ENCODE peak calls at places on chromosomes 1 and 21, in five cellular contexts. One of them, this sample, is unnamed.

GRCh38 chr1:172826096-172826741 is 167.3 kb downstream of the FASLG start:
- DNase-seq in ovary: peak; percentile 19
- DNase-seq in neuronal stem cell: no peak
- DNase-seq in right atrium auricular region: no peak
- DNase-seq in IMR-90: peak; percentile 95
- DNase-seq in this sample: no peak

GRCh38 chr21:16579538-16579937 is 849.8 kb downstream of the USP25 start:
- DNase-seq in ovary: no peak
- DNase-seq in neuronal stem cell: no peak
- DNase-seq in right atrium auricular region: no peak
- DNase-seq in IMR-90: peak; percentile 53
- DNase-seq in this sample: no peak

GRCh38 chr1:204507317-204508105 is 8.7 kb upstream of the MDM4 start:
- DNase-seq in ovary: peak; percentile 28
- DNase-seq in neuronal stem cell: peak; percentile 48
- DNase-seq in right atrium auricular region: no peak
- DNase-seq in IMR-90: peak; percentile 22
- DNase-seq in this sample: peak; percentile 51

GRCh38 chr1:208158640-208159541 is 85.3 kb downstream of the PLXNA2 start:
- DNase-seq in ovary: no peak
- DNase-seq in neuronal stem cell: no peak
- DNase-seq in right atrium auricular region: no peak
- DNase-seq in IMR-90: no peak
- DNase-seq in this sample: no peak

GRCh38 chr1:31216016-31216415 is 23.7 kb downstream of the NKAIN1 start:
- DNase-seq in ovary: peak; percentile 25
- DNase-seq in neuronal stem cell: no peak
- DNase-seq in right atrium auricular region: no peak
- DNase-seq in IMR-90: peak; percentile 17
- DNase-seq in this sample: peak; percentile 33

GRCh38 chr1:77536813-77537212 is 145.6 kb downstream of the ZZZ3 start:
- DNase-seq in ovary: no peak
- DNase-seq in neuronal stem cell: no peak
- DNase-seq in right atrium auricular region: no peak
- DNase-seq in IMR-90: peak; percentile 98
- DNase-seq in this sample: no peak

GRCh38 chr1:65065535-65066378 is 82.2 kb upstream of the AK4 start:
- DNase-seq in ovary: peak; percentile 35
- DNase-seq in neuronal stem cell: peak; percentile 27
- DNase-seq in right atrium auricular region: no peak
- DNase-seq in IMR-90: no peak
- DNase-seq in this sample: peak; percentile 59

GRCh38 chr1:162200096-162200847 is 130.8 kb downstream of the NOS1AP start:
- DNase-seq in ovary: no peak
- DNase-seq in neuronal stem cell: no peak
- DNase-seq in right atrium auricular region: no peak
- DNase-seq in IMR-90: no peak
- DNase-seq in this sample: no peak

GRCh38 chr1:231923461-231924132 is 297.0 kb downstream of the DISC1 start:
- DNase-seq in ovary: no peak
- DNase-seq in neuronal stem cell: no peak
- DNase-seq in right atrium auricular region: no peak
- DNase-seq in IMR-90: peak; percentile 47
- DNase-seq in this sample: no peak
- H3K27ac ChIP-seq in ovary: no peak overlapping the region
- H3K27ac ChIP-seq in neuronal stem cell: no peak overlapping the region
- H3K27ac ChIP-seq in right atrium auricular region: peak overlapping the region; percentile 26
- H3K27ac ChIP-seq in IMR-90: no peak overlapping the region
- H3K27ac ChIP-seq in this sample: no peak overlapping the region

GRCh38 chr1:37484325-37485051 is 10.1 kb downstream of the ZC3H12A start:
- DNase-seq in ovary: no peak
- DNase-seq in neuronal stem cell: no peak
- DNase-seq in right atrium auricular region: no peak
- DNase-seq in IMR-90: no peak
- DNase-seq in this sample: no peak

GRCh38 chr1:37483785-37484184 is 9.4 kb downstream of the ZC3H12A start:
- DNase-seq in ovary: no peak
- DNase-seq in neuronal stem cell: no peak
- DNase-seq in right atrium auricular region: no peak
- DNase-seq in IMR-90: no peak
- DNase-seq in this sample: no peak

GRCh38 chr1:37482004-37482785 is 7.8 kb downstream of the ZC3H12A start:
- DNase-seq in ovary: no peak
- DNase-seq in neuronal stem cell: no peak
- DNase-seq in right atrium auricular region: peak; percentile 53
- DNase-seq in IMR-90: no peak
- DNase-seq in this sample: no peak

GRCh38 chr1:37481289-37482003 is 7.1 kb downstream of the ZC3H12A start:
- DNase-seq in ovary: no peak
- DNase-seq in neuronal stem cell: no peak
- DNase-seq in right atrium auricular region: peak; percentile 58
- DNase-seq in IMR-90: no peak
- DNase-seq in this sample: no peak

DNA sequence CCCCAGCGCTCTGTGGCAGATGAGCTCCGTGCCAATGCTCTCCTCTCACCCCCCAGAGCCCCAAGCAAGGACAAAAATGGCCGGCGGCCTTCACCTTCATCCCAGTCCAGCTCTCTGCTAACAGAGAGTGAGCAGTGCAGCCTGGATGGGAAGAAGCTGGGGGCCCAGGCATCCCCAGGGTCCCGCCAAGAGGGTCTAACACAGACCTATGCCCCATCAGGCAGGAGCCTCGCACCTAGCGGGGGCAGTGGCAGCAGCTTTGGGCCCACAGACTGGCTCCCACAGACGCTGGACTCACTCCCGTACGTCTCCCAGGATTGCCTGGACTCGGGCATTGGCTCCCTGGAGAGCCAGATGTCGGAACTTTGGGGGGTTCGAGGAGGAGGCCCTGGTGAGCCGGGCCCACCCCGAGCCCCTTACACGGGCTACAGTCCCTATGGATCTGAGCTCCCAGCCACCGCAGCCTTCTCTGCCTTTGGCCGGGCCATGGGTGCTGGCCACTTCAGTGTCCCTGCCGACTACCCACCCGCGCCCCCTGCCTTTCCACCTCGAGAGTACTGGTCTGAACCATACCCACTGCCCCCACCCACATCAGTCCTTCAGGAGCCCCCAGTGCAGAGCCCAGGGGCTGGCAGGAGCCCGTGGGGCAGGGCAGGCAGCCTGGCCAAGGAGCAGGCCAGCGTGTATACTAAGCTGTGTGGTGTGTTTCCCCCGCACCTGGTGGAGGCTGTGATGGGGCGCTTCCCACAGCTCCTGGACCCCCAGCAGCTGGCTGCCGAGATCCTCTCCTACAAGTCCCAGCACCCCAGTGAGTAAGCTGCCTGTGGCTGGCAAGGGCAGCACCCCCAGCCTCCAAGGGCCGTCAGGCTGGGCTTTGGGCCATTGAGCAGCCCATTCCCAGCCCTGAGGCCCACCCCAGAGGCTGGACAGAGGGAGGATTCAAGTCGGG is 8.7 kb downstream of the ZC3H12A start:
- DNase-seq in ovary: no peak
- DNase-seq in neuronal stem cell: no peak
- DNase-seq in right atrium auricular region: peak; percentile 56
- DNase-seq in IMR-90: no peak
- DNase-seq in this sample: peak; percentile 41
- H3K4me1 ChIP-seq in ovary: peaks cover 12% of the 10 kb centered on the region
- H3K4me1 ChIP-seq in neuronal stem cell: peaks cover 9% of the 10 kb centered on the region
- H3K4me1 ChIP-seq in right atrium auricular region: peaks cover 62% of the 10 kb centered on the region
- H3K4me1 ChIP-seq in IMR-90: peaks cover 40% of the 10 kb centered on the region
- H3K4me1 ChIP-seq in this sample: peaks cover 42% of the 10 kb centered on the region

GRCh38 chr1:167681024-167681423 is 40.8 kb upstream of the MPZL1 start:
- DNase-seq in ovary: no peak
- DNase-seq in neuronal stem cell: no peak
- DNase-seq in right atrium auricular region: no peak
- DNase-seq in IMR-90: no peak
- DNase-seq in this sample: no peak
- H3K27ac ChIP-seq in ovary: no peak overlapping the region
- H3K27ac ChIP-seq in neuronal stem cell: no peak overlapping the region
- H3K27ac ChIP-seq in right atrium auricular region: peak overlapping the region; percentile 82
- H3K27ac ChIP-seq in IMR-90: no peak overlapping the region
- H3K27ac ChIP-seq in this sample: no peak overlapping the region

GRCh38 chr1:159775716-159776115 is 5.0 kb upstream of the DUSP23 start:
- DNase-seq in ovary: no peak
- DNase-seq in neuronal stem cell: no peak
- DNase-seq in right atrium auricular region: no peak
- DNase-seq in IMR-90: no peak
- DNase-seq in this sample: no peak

GRCh38 chr1:159781992-159782391 is 1.2 kb downstream of the DUSP23 start:
- DNase-seq in ovary: no peak
- DNase-seq in neuronal stem cell: no peak
- DNase-seq in right atrium auricular region: no peak
- DNase-seq in IMR-90: no peak
- DNase-seq in this sample: no peak

GRCh38 chr1:159778266-159778665 is 2.5 kb upstream of the DUSP23 start:
- DNase-seq in ovary: no peak
- DNase-seq in neuronal stem cell: no peak
- DNase-seq in right atrium auricular region: no peak
- DNase-seq in IMR-90: no peak
- DNase-seq in this sample: no peak

GRCh38 chr1:159780583-159781582 is at the start of gene DUSP23:
- DNase-seq in ovary: peak; percentile 98
- DNase-seq in neuronal stem cell: peak; percentile 95
- DNase-seq in right atrium auricular region: peak; percentile 98
- DNase-seq in IMR-90: peak; percentile 96
- DNase-seq in this sample: peak; percentile 99

DNA sequence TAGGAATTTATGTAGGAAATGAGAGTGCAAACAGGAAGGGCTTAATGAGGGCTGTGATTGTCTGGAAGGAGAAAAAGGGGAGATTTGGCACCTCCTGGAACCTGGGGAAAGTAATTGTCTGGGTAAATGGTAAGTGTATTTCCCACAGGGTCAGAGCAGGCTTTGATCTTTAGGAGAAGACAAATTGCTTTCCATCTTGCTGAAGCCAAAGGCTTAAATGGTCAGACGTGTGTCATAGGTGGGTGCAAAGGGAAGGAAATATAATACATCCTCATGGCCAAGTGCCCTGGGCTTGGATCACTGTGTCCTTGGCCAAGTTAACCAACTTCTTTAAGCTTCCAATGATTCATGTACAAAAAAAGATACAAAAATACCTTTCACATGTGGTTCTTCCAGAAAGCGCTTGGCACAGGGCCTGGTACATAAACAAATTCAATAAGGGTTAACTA is 1.3 kb upstream of the DUSP23 start:
- DNase-seq in ovary: peak; percentile 30
- DNase-seq in neuronal stem cell: no peak
- DNase-seq in right atrium auricular region: no peak
- DNase-seq in IMR-90: peak; percentile 46
- DNase-seq in this sample: no peak
- H3K4me1 ChIP-seq in ovary: no peaks in the 10 kb centered on the region
- H3K4me1 ChIP-seq in neuronal stem cell: no peaks in the 10 kb centered on the region
- H3K4me1 ChIP-seq in right atrium auricular region: peaks cover 21% of the 10 kb centered on the region
- H3K4me1 ChIP-seq in IMR-90: no peaks in the 10 kb centered on the region
- H3K4me1 ChIP-seq in this sample: no peaks in the 10 kb centered on the region

GRCh38 chr1:15786581-15786980 is 20.9 kb downstream of the UQCRHL start:
- DNase-seq in ovary: no peak
- DNase-seq in neuronal stem cell: no peak
- DNase-seq in right atrium auricular region: peak; percentile 68
- DNase-seq in IMR-90: peak; percentile 18
- DNase-seq in this sample: no peak

GRCh38 chr1:15785683-15786082 is 21.8 kb downstream of the UQCRHL start:
- DNase-seq in ovary: no peak
- DNase-seq in neuronal stem cell: no peak
- DNase-seq in right atrium auricular region: no peak
- DNase-seq in IMR-90: no peak
- DNase-seq in this sample: no peak

GRCh38 chr1:15788624-15789301 is 18.7 kb downstream of the UQCRHL start:
- DNase-seq in ovary: no peak
- DNase-seq in neuronal stem cell: no peak
- DNase-seq in right atrium auricular region: no peak
- DNase-seq in IMR-90: peak; percentile 75
- DNase-seq in this sample: no peak
- H3K27ac ChIP-seq in ovary: no peak overlapping the region
- H3K27ac ChIP-seq in neuronal stem cell: no peak overlapping the region
- H3K27ac ChIP-seq in right atrium auricular region: no peak overlapping the region
- H3K27ac ChIP-seq in IMR-90: no peak overlapping the region
- H3K27ac ChIP-seq in this sample: no peak overlapping the region

GRCh38 chr1:231395051-231395995 is 26.8 kb downstream of the EGLN1 start:
- DNase-seq in ovary: no peak
- DNase-seq in neuronal stem cell: no peak
- DNase-seq in right atrium auricular region: peak; percentile 63
- DNase-seq in IMR-90: peak; percentile 98
- DNase-seq in this sample: no peak
- H3K4me1 ChIP-seq in ovary: peaks cover 3% of the 10 kb centered on the region
- H3K4me1 ChIP-seq in neuronal stem cell: peaks cover 2% of the 10 kb centered on the region
- H3K4me1 ChIP-seq in right atrium auricular region: peaks cover 64% of the 10 kb centered on the region
- H3K4me1 ChIP-seq in IMR-90: peaks cover 7% of the 10 kb centered on the region
- H3K4me1 ChIP-seq in this sample: peaks cover 55% of the 10 kb centered on the region

GRCh38 chr21:14740116-14740515 is 194.0 kb upstream of the SAMSN1 start:
- DNase-seq in ovary: no peak
- DNase-seq in neuronal stem cell: no peak
- DNase-seq in right atrium auricular region: no peak
- DNase-seq in IMR-90: no peak
- DNase-seq in this sample: no peak
- H3K27ac ChIP-seq in ovary: no peak overlapping the region
- H3K27ac ChIP-seq in neuronal stem cell: no peak overlapping the region
- H3K27ac ChIP-seq in right atrium auricular region: no peak overlapping the region
- H3K27ac ChIP-seq in IMR-90: no peak overlapping the region
- H3K27ac ChIP-seq in this sample: no peak overlapping the region

DNA sequence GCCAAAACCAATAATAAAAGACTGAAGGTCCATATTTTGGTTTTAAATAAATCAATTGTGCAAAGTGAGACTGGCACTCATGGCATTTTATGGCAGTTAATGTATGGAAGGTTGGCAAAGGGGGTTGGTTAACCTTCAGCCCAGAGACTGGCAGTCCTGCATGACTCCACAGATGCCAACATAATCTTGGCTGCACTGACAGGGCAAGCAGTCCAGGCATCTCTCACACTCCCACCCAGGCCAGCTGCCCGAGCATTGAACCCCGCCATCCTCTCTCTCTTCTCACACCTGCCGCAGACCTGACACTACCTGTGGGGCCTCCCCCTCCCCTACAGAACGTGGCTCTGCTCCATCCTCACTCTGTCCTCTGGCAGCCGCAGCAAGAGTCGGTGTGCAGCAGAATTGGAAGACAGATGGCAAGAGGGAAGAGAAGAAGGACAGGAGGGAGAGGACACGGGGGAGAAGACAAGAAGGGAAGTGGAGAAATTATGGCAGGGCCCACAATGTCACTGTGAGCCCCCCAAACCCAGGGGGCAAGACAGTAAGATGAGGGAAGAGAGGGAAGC is 43.7 kb downstream of the ITPKB start:
- DNase-seq in ovary: no peak
- DNase-seq in neuronal stem cell: no peak
- DNase-seq in right atrium auricular region: no peak
- DNase-seq in IMR-90: no peak
- DNase-seq in this sample: no peak
- H3K4me1 ChIP-seq in ovary: peaks cover 2% of the 10 kb centered on the region
- H3K4me1 ChIP-seq in neuronal stem cell: peaks cover 10% of the 10 kb centered on the region
- H3K4me1 ChIP-seq in right atrium auricular region: peaks cover 64% of the 10 kb centered on the region
- H3K4me1 ChIP-seq in IMR-90: peaks cover 9% of the 10 kb centered on the region
- H3K4me1 ChIP-seq in this sample: no peaks in the 10 kb centered on the region